ENCODE peak calls at places on chromosomes 11 and 22, in four cellular contexts. R, P, B and L are unnamed samples.

GRCh38 chr22:39435616-39436015 is 21.2 kb upstream of the MGAT3 start:
- DNase-seq in R (no peak), P (peak; percentile 51), B (no peak), L (no peak)

GRCh38 chr11:131671764-131672163 is 301.3 kb downstream of the NTM start:
- DNase-seq in R (no peak), P (no peak), B (no peak), L (peak; percentile 71)

GRCh38 chr11:61791737-61792309 is 576 bp downstream of the TMEM258 start:
- DNase-seq in R (peak; percentile 73), P (peak; percentile 76), B (peak; percentile 78), L (peak; percentile 96)

GRCh38 chr11:100269511-100269910 is 417.6 kb upstream of the ARHGAP42 start:
- DNase-seq in R (no peak), P (no peak), B (no peak), L (no peak)

GRCh38 chr11:31780078-31780971 is 30.8 kb downstream of the PAX6 start:
- DNase-seq in R (no peak), P (no peak), B (no peak), L (no peak)

GRCh38 chr22:34997921-34998320 is 68.0 kb upstream of the ISX start:
- DNase-seq in R (no peak), P (no peak), B (no peak), L (no peak)

GRCh38 chr11:57214494-57214893 is 22.6 kb downstream of the APLNR start:
- DNase-seq in R (no peak), P (no peak), B (no peak), L (peak; percentile 35)

GRCh38 chr11:90784241-90784814 is 561.5 kb upstream of the CHORDC1 start:
- DNase-seq in R (no peak), P (no peak), B (no peak), L (no peak)

GRCh38 chr11:103920449-103920848 is 116.0 kb upstream of the DDI1 start:
- DNase-seq in R (no peak), P (no peak), B (no peak), L (no peak)

GRCh38 chr22:20080776-20081654 is 974 bp downstream of the DGCR8 start:
- DNase-seq in R (no peak), P (peak; percentile 77), B (no peak), L (peak; percentile 57)

GRCh38 chr11:31295308-31295707 is 74.2 kb downstream of the DCDC1 start:
- DNase-seq in R (no peak), P (no peak), B (no peak), L (no peak)

GRCh38 chr11:128157423-128158298 is 429.7 kb downstream of the ETS1 start:
- DNase-seq in R (peak; percentile 37), P (no peak), B (peak; percentile 21), L (peak; percentile 75)

GRCh38 chr11:86275493-86276370 is 26.3 kb upstream of the HIKESHI start:
- DNase-seq in R (no peak), P (no peak), B (no peak), L (no peak)
- TF ChIP-seq CTCF in R (no peak), P (no peak), B (no peak), L (no peak)

GRCh38 chr11:34825670-34826383 is 90.4 kb downstream of the APIP start:
- DNase-seq in R (no peak), P (no peak), B (no peak), L (no peak)

GRCh38 chr11:34823639-34824038 is 92.5 kb downstream of the APIP start:
- DNase-seq in R (no peak), P (no peak), B (no peak), L (no peak)

GRCh38 chr11:34826384-34826726 is 89.8 kb downstream of the APIP start:
- DNase-seq in R (no peak), P (no peak), B (no peak), L (no peak)

GRCh38 chr11:34824425-34824824 is 91.8 kb downstream of the APIP start:
- DNase-seq in R (no peak), P (no peak), B (no peak), L (no peak)

DNA sequence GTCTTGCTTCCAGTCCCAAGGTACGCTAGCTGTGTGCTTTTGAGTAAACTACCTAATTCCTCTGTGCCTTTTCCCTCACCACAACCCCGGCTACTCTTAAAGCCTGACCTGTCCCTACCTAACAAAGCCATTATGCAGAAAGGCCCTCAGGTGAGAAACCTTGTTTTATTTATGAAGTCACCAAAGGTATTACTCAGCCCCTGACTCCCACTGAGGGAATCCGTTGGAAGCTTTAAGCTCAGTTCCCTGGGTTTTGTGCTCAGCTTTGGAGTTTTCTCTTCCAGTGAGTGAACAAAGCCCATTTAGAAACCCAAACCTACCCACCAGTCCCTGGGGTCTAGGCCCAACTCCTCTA is 90.9 kb downstream of the APIP start:
- DNase-seq in R (no peak), P (no peak), B (no peak), L (no peak)
- H3K4me1 ChIP-seq in R (no peaks in the 10 kb centered on the region), P (peaks cover 10% of the 10 kb centered on the region), B (no peaks in the 10 kb centered on the region), L (peaks cover 6% of the 10 kb centered on the region)

DNA sequence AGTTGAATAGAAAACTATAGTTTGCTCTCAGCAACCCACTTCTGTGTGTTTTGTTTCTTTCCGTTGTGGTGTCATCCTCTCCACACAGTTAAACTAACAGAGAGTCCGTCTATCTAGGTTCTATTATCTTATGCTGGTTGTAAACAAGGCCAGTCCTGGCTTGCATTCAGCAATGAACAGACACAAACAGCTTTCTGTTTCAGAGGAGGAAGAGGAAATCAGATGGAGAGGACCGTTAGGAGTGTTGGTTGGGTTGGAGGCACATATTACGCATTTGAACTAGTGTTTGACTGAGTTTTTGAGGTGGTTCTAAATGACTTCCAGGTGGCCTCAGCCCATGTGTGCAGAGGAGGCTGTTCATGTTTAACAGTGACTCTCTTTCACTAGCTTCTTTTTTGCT is 129.5 kb upstream of the SORL1-AS1 start:
- DNase-seq in R (no peak), P (no peak), B (no peak), L (no peak)
- H3K27ac ChIP-seq in R (no peak overlapping the region), P (no peak overlapping the region), B (no peak overlapping the region), L (no peak overlapping the region)

GRCh38 chr22:46262449-46263207 is 515 bp downstream of the PKDREJ start:
- DNase-seq in R (peak; percentile 66), P (peak; percentile 91), B (peak; percentile 48), L (peak; percentile 67)
- TF ChIP-seq CTCF in R (peak; percentile 17), P (peak; percentile 17), B (no peak), L (peak; percentile 30)

DNA sequence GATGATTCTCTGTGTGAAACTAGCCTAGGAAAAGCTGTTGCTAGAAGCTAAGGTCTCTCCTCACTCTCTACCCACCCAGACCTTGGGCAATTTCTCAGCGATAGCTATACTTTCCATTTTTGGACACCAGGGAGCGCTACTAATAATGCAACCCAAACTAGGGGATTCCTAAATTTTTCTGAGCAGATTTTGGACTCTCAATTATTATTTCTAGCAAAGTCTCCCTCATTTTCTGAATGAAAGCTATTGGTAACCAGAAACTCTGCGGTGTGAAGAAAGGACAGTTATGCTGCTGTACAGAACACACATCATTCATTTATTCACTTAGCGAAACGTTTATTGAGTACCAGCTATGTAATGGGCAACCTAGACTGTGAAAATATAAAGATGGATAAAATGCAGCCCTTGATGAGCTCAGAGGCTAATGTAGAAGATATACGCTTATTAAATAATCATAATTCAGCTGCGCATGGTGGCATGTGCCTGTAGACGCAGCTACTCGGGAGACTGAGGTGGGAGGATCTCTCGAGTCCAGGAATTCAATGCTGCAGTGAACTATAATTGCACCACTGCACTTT is 6.1 kb upstream of the STIM1 start:
- DNase-seq in R (no peak), P (no peak), B (no peak), L (peak; percentile 63)
- H3K4me1 ChIP-seq in R (peaks cover 2% of the 10 kb centered on the region), P (peaks cover 1% of the 10 kb centered on the region), B (no peaks in the 10 kb centered on the region), L (no peaks in the 10 kb centered on the region)

GRCh38 chr22:24024354-24024753 is 13.2 kb downstream of the CABIN1 start:
- DNase-seq in R (no peak), P (no peak), B (no peak), L (no peak)

GRCh38 chr22:24026056-24026455 is 15.0 kb downstream of the CABIN1 start:
- DNase-seq in R (no peak), P (no peak), B (no peak), L (no peak)

GRCh38 chr22:24023204-24023789 is 12.2 kb downstream of the CABIN1 start:
- DNase-seq in R (no peak), P (no peak), B (no peak), L (no peak)

GRCh38 chr22:24025475-24025874 is 14.4 kb downstream of the CABIN1 start:
- DNase-seq in R (no peak), P (no peak), B (no peak), L (no peak)

GRCh38 chr22:24021304-24021703 is 10.2 kb downstream of the CABIN1 start:
- DNase-seq in R (no peak), P (no peak), B (no peak), L (no peak)
- H3K27ac ChIP-seq in R (no peak overlapping the region), P (no peak overlapping the region), B (no peak overlapping the region), L (no peak overlapping the region)

GRCh38 chr22:30941363-30941740 is 27.2 kb downstream of the MORC2 start:
- DNase-seq in R (no peak), P (no peak), B (no peak), L (no peak)
- TF ChIP-seq CTCF in R (no peak), P (no peak), B (no peak), L (no peak)

GRCh38 chr11:72716788-72717435 is 35.3 kb downstream of the ARAP1 start:
- DNase-seq in R (no peak), P (peak; percentile 72), B (no peak), L (no peak)

GRCh38 chr11:72719144-72719543 is 33.1 kb downstream of the ARAP1 start:
- DNase-seq in R (no peak), P (peak; percentile 31), B (no peak), L (peak; percentile 67)

GRCh38 chr11:72718101-72718501 is 34.1 kb downstream of the ARAP1 start:
- DNase-seq in R (no peak), P (peak; percentile 77), B (no peak), L (no peak)

GRCh38 chr11:72719551-72719950 is 32.7 kb downstream of the ARAP1 start:
- DNase-seq in R (no peak), P (peak; percentile 11), B (no peak), L (peak; percentile 71)

GRCh38 chr11:72716291-72716690 is 35.9 kb downstream of the ARAP1 start:
- DNase-seq in R (no peak), P (peak; percentile 35), B (no peak), L (no peak)
- H3K4me1 ChIP-seq in R (peaks cover 48% of the 10 kb centered on the region), P (peaks cover 38% of the 10 kb centered on the region), B (no peaks in the 10 kb centered on the region), L (peaks cover 50% of the 10 kb centered on the region)

GRCh38 chr11:11844272-11844671 is 2.5 kb downstream of the USP47 start:
- DNase-seq in R (no peak), P (no peak), B (no peak), L (no peak)
- H3K27ac ChIP-seq in R (peak overlapping the region; percentile 98), P (peak overlapping the region; percentile 68), B (peak overlapping the region; percentile 99), L (peak overlapping the region; percentile 97)

GRCh38 chr22:32518351-32518750 is 43.7 kb downstream of the FBXO7 start:
- DNase-seq in R (no peak), P (no peak), B (no peak), L (no peak)

GRCh38 chr22:32520612-32521011 is 46.0 kb downstream of the FBXO7 start:
- DNase-seq in R (no peak), P (no peak), B (no peak), L (no peak)

GRCh38 chr22:32517488-32517887 is 42.9 kb downstream of the FBXO7 start:
- DNase-seq in R (no peak), P (no peak), B (no peak), L (no peak)

GRCh38 chr22:32517921-32518320 is 43.3 kb downstream of the FBXO7 start:
- DNase-seq in R (no peak), P (no peak), B (no peak), L (no peak)

GRCh38 chr22:32518848-32519247 is 44.2 kb downstream of the FBXO7 start:
- DNase-seq in R (no peak), P (no peak), B (no peak), L (no peak)
- TF ChIP-seq CTCF in R (no peak), P (no peak), B (no peak), L (peak; percentile 2)